ENCODE peak calls at places on chromosomes 7 and 10, in six cellular contexts. V is astrocyte, J is PC-3, F is neuronal stem cell, C is GM23248, I is H9. M is an unnamed sample. For H3K4me1, the result is how much of the 10 kb centered on the place peaks cover.

GRCh38 chr10:11430421-11431275 is 180.8 kb downstream of the USP6NL start:
- DNase-seq in V (no peak), J (no peak), F (no peak), C (no peak), I (peak), M (no peak)

GRCh38 chr10:70367195-70367796 is 15.1 kb downstream of the LRRC20 start:
- DNase-seq in V (peak), J (peak), F (no peak), C (peak), I (no peak), M (no peak)

GRCh38 chr10:131188494-131188893 is 123.0 kb downstream of the TCERG1L start:
- DNase-seq in V (no peak), J (no peak), F (no peak), C (no peak), I (no peak), M (no peak)

GRCh38 chr10:62589689-62590088 is 214.8 kb upstream of the ADO start:
- DNase-seq in V (no peak), J (peak), F (no peak), C (no peak), I (no peak), M (no peak)

GRCh38 chr7:117165656-117166055 is 157.2 kb downstream of the WNT2 start:
- DNase-seq in V (no peak), J (no peak), F (no peak), C (no peak), I (no peak), M (no peak)

GRCh38 chr10:96244354-96244753 is 27.0 kb downstream of the BLNK start:
- DNase-seq in V (no peak), J (no peak), F (no peak), C (no peak), I (no peak), M (peak)

GRCh38 chr7:19919156-19920085 is 146.0 kb upstream of the TMEM196 start:
- DNase-seq in V (peak), J (no peak), F (no peak), C (peak), I (no peak), M (no peak)

GRCh38 chr7:66557214-66558200 is 71.2 kb upstream of the KCTD7 start:
- DNase-seq in V (no peak), J (peak), F (peak), C (peak), I (peak), M (peak)

GRCh38 chr7:100893910-100894763 is 1.6 kb downstream of the ACHE start:
- DNase-seq in V (no peak), J (no peak), F (no peak), C (no peak), I (peak), M (no peak)

GRCh38 chr10:92208736-92209135 is 82.1 kb downstream of the CPEB3 start:
- DNase-seq in V (peak), J (peak), F (no peak), C (peak), I (no peak), M (no peak)

GRCh38 chr7:32900415-32900814 is 8.9 kb upstream of the KBTBD2 start:
- DNase-seq in V (no peak), J (no peak), F (no peak), C (no peak), I (no peak), M (no peak)

GRCh38 chr7:32901629-32902028 is 10.1 kb upstream of the KBTBD2 start:
- DNase-seq in V (no peak), J (no peak), F (no peak), C (no peak), I (no peak), M (no peak)

GRCh38 chr7:32910195-32910594 is 18.6 kb upstream of the KBTBD2 start:
- DNase-seq in V (no peak), J (no peak), F (no peak), C (no peak), I (no peak), M (no peak)

DNA sequence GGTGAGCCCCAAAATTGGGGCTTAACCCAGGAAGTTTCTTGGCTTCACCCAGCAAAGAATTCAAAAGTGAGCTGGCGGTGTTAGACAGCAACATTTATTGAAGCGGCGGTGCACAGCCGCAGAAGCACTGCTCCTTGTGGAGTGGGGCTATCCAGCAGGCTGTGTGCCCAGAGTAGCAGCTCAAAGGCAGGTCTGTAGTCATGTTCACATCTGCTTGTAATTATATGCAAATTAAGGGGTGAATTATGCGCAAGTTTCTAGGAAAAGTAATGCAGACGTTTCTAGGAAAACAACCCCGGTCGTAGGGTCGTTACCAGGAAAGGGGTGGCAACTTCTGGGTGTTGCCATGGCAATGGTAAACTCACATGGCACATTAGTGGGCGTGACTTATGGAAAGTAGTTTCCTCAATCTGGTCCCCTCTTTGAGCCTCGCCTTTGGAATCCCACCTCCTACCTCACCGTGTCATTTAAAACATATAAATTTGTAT is 13.7 kb upstream of the KBTBD2 start:
- DNase-seq in V (peak), J (no peak), F (peak), C (peak), I (peak), M (peak)
- H3K9ac ChIP-seq in V (peak), J (no peak), F (no peak), C (peak), I (peak), M (no peak)

GRCh38 chr10:44971935-44972792 is 6.4 kb downstream of the DEPP1 start:
- DNase-seq in V (no peak), J (no peak), F (no peak), C (no peak), I (no peak), M (no peak)
- H3K4me1 ChIP-seq in V (under half), J (under half), F (under half), C (under half), I (under half), M (under half)

DNA sequence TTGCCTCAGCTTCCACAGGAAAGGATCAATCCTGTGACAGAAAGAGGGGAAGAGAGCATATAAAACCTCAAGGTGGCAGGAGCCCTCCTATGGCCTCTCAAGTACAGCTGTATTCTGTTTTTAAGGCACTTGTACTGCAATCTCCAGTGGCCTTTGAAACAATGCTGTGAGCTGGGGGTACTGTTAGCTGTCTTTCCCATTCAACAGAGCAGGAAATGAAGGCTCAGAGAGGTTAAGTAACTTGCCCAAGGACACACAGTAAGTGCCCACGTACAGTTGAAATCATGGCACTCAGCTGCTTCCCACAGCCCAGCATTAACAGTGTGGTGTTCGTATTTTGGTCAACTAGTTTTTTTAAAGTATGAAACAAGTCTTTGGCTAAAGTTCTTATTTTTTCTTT is 34.0 kb downstream of the DUSP5 start:
- DNase-seq in V (no peak), J (no peak), F (no peak), C (no peak), I (no peak), M (no peak)
- H2AFZ ChIP-seq in V (no peak), J (no peak), F (no peak), C (no peak), I (no peak), M (no peak)

GRCh38 chr10:125153693-125154490 is 6.5 kb downstream of the CTBP2 start:
- DNase-seq in V (peak), J (peak), F (no peak), C (peak), I (peak), M (no peak)
- H3K9ac ChIP-seq in V (peak), J (peak), F (no peak), C (peak), I (peak), M (no peak)

GRCh38 chr10:128007971-128008370 is 101.1 kb downstream of the PTPRE start:
- DNase-seq in V (no peak), J (no peak), F (no peak), C (no peak), I (no peak), M (no peak)

GRCh38 chr10:128007017-128007416 is 100.1 kb downstream of the PTPRE start:
- DNase-seq in V (no peak), J (peak), F (no peak), C (no peak), I (no peak), M (no peak)

GRCh38 chr10:128009357-128009756 is 102.5 kb downstream of the PTPRE start:
- DNase-seq in V (no peak), J (no peak), F (no peak), C (no peak), I (no peak), M (no peak)

GRCh38 chr10:128008521-128009250 is 101.8 kb downstream of the PTPRE start:
- DNase-seq in V (no peak), J (no peak), F (no peak), C (no peak), I (no peak), M (no peak)

DNA sequence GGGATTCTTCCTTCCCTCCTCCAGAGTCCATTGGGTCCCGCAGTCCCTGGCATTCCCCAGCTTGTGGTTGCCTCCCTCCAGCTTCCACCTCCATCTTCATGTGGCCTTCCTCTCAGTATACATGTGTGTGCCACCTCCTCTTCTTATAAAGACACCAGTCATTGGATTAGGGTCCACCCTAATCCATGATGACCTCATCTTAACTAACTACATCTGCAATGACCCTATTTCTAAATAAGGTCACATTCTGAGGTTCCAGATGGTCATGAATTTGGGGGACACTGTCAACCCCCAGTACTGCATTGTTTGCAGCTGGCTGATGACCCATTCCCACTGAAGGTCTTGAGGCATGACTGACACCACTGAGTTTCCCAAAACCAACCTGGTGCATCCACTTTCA is 99.0 kb downstream of the PTPRE start:
- DNase-seq in V (no peak), J (no peak), F (no peak), C (no peak), I (no peak), M (no peak)
- H3K4me1 ChIP-seq in V (under half), J (under half), F (under half), C (under half), I (under half), M (under half)

GRCh38 chr10:108688314-108688713 is 1235.0 kb downstream of the XPNPEP1 start:
- DNase-seq in V (no peak), J (no peak), F (no peak), C (no peak), I (no peak), M (no peak)
- H2AFZ ChIP-seq in V (no peak), J (no peak), F (no peak), C (no peak), I (no peak), M (no peak)